ENCODE peak calls at places on chromosomes 2 and 18, in eight cellular contexts. L is stimulated activated CD4-positive, alpha-beta T cell treated with anti-CD3 and anti-CD28 coated beads, Interleukin-15, amount 100 ng/mL, for 1 hour; W is upper lobe of right lung; G is Caki2; N is heart left ventricle; A is ovary; H is HT1080; S is cortex of kidney. U is an unnamed sample.

GRCh38 chr2:74221604-74222299 is 23.3 kb downstream of the MTHFD2 start:
- DNase-seq in L (no peak), W (no peak), G (no peak), N (no peak), A (no peak), H (no peak), S (no peak), U (no peak)

GRCh38 chr18:5503740-5504139 is 40.1 kb downstream of the EPB41L3 start:
- DNase-seq in L (no peak), W (no peak), G (no peak), N (no peak), A (no peak), H (no peak), S (no peak), U (no peak)

GRCh38 chr2:214856116-214856515 is 46.6 kb upstream of the BARD1 start:
- DNase-seq in L (no peak), W (no peak), G (no peak), N (no peak), A (no peak), H (peak), S (no peak), U (no peak)

GRCh38 chr18:66640431-66640830 is 36.5 kb upstream of the CDH19 start:
- DNase-seq in L (no peak), W (no peak), G (no peak), N (peak), A (no peak), H (peak), S (no peak), U (no peak)

GRCh38 chr18:61690418-61691138 is 202.2 kb downstream of the RNF152 start:
- DNase-seq in L (no peak), W (no peak), G (no peak), N (no peak), A (no peak), H (no peak), S (no peak), U (no peak)

GRCh38 chr2:205696541-205697441 is 14.5 kb downstream of the NRP2 start:
- DNase-seq in L (no peak), W (no peak), G (no peak), N (no peak), A (no peak), H (no peak), S (no peak), U (peak)

GRCh38 chr2:238024986-238025385 is 35.8 kb upstream of the SCLY start:
- DNase-seq in L (no peak), W (no peak), G (no peak), N (no peak), A (no peak), H (peak), S (no peak), U (no peak)

GRCh38 chr18:4806342-4806741 is 351.2 kb upstream of the DLGAP1 start:
- DNase-seq in L (no peak), W (no peak), G (no peak), N (no peak), A (no peak), H (no peak), S (no peak), U (no peak)

GRCh38 chr2:176409671-176410070 is 140.4 kb downstream of the MTX2 start:
- DNase-seq in L (no peak), W (no peak), G (no peak), N (no peak), A (no peak), H (no peak), S (no peak), U (no peak)

GRCh38 chr2:86631846-86632485 is 8.3 kb upstream of the RNF103 start:
- DNase-seq in L (no peak), W (no peak), G (no peak), N (no peak), A (no peak), H (peak), S (no peak), U (no peak)

GRCh38 chr2:8600456-8600855 is 81.4 kb upstream of the ID2 start:
- DNase-seq in L (no peak), W (peak), G (no peak), N (no peak), A (no peak), H (no peak), S (no peak), U (no peak)

GRCh38 chr2:237955640-237956401 is 11.0 kb upstream of the UBE2F start:
- DNase-seq in L (no peak), W (no peak), G (no peak), N (no peak), A (no peak), H (no peak), S (no peak), U (no peak)

GRCh38 chr2:54015809-54016703 is 45.3 kb upstream of the PSME4 start:
- DNase-seq in L (no peak), W (no peak), G (peak), N (no peak), A (no peak), H (peak), S (no peak), U (no peak)

GRCh38 chr2:85890522-85891176 is 1.9 kb upstream of the ST3GAL5 start:
- DNase-seq in L (no peak), W (no peak), G (no peak), N (no peak), A (no peak), H (no peak), S (no peak), U (no peak)

GRCh38 chr2:177896587-177896986 is 176.0 kb downstream of the PDE11A start:
- DNase-seq in L (no peak), W (no peak), G (no peak), N (no peak), A (no peak), H (no peak), S (no peak), U (no peak)

GRCh38 chr2:181904022-181904632 is 12.6 kb downstream of the ITPRID2 start:
- DNase-seq in L (no peak), W (no peak), G (peak), N (no peak), A (no peak), H (peak), S (no peak), U (no peak)

GRCh38 chr2:96637385-96638143 is 548 bp downstream of the KANSL3 start:
- DNase-seq in L (peak), W (peak), G (peak), N (peak), A (peak), H (peak), S (no peak), U (peak)

GRCh38 chr2:142095647-142096046 is 35.2 kb downstream of the LRP1B start:
- DNase-seq in L (no peak), W (no peak), G (no peak), N (no peak), A (no peak), H (no peak), S (no peak), U (no peak)

GRCh38 chr2:28624798-28625701 is 126.6 kb upstream of the PPP1CB start:
- DNase-seq in L (peak), W (peak), G (no peak), N (peak), A (peak), H (no peak), S (no peak), U (peak)

GRCh38 chr2:195094330-195094729 is 562.7 kb upstream of the SLC39A10 start:
- DNase-seq in L (no peak), W (no peak), G (no peak), N (no peak), A (no peak), H (peak), S (no peak), U (no peak)

GRCh38 chr2:236972491-236973379 is 113.0 kb upstream of the COPS8 start:
- DNase-seq in L (no peak), W (no peak), G (peak), N (peak), A (no peak), H (peak), S (no peak), U (no peak)

GRCh38 chr2:156192468-156192867 is 140.1 kb downstream of the NR4A2 start:
- DNase-seq in L (no peak), W (no peak), G (no peak), N (no peak), A (no peak), H (no peak), S (no peak), U (no peak)

GRCh38 chr18:48547456-48548403 is 8.9 kb downstream of the CTIF start:
- DNase-seq in L (no peak), W (no peak), G (no peak), N (peak), A (no peak), H (peak), S (no peak), U (no peak)

GRCh38 chr2:37740330-37740729 is 68.9 kb upstream of the CDC42EP3 start:
- DNase-seq in L (no peak), W (no peak), G (no peak), N (no peak), A (no peak), H (no peak), S (no peak), U (no peak)

U was measured in uterus.